ENCODE peak calls at places on chromosomes 12 and 14, in six cellular contexts. Z is heart left ventricle, U is esophagus muscularis mucosa, B is transverse colon, Y is K562, O is right lobe of liver. D is an unnamed sample.

GRCh38 chr12:130070017-130070653 is 92.1 kb upstream of the FZD10 start:
- DNase-seq in Z (peak), O (no peak), B (no peak), Y (peak), U (no peak), D (peak)

GRCh38 chr14:72961579-72962335 is 35.5 kb downstream of the DCAF4 start:
- DNase-seq in Y (no peak), B (no peak), Z (no peak), O (no peak), U (no peak), D (no peak)

GRCh38 chr14:30974628-30975027 is 50.8 kb upstream of the AP4S1 start:
- DNase-seq in Z (no peak), U (no peak), Y (no peak), O (no peak), B (no peak), D (no peak)

GRCh38 chr14:23297878-23298277 is 4.8 kb downstream of the PPP1R3E start:
- DNase-seq in B (no peak), O (no peak), Y (no peak), U (no peak), Z (no peak), D (no peak)

GRCh38 chr14:88824314-88825077 is at the start of gene TTC8:
- DNase-seq in B (peak), Y (peak), O (peak), U (peak), Z (peak), D (peak)

GRCh38 chr12:68478516-68479260 is 132.0 kb upstream of the RAP1B start:
- DNase-seq in O (no peak), Y (no peak), U (no peak), Z (no peak), B (no peak), D (no peak)

GRCh38 chr12:89351489-89352241 is 636 bp downstream of the DUSP6 start:
- DNase-seq in O (peak), Z (peak), Y (no peak), B (peak), U (no peak), D (peak)

GRCh38 chr12:75289678-75290200 is 40.4 kb downstream of the CAPS2 start:
- DNase-seq in Z (no peak), O (no peak), Y (no peak), U (no peak), B (no peak), D (no peak)

GRCh38 chr12:3480744-3481143 is 10.3 kb upstream of the PRMT8 start:
- DNase-seq in Y (no peak), Z (no peak), U (no peak), B (no peak), O (no peak), D (no peak)

GRCh38 chr12:75854681-75855309 is 176.8 kb downstream of the PHLDA1 start:
- DNase-seq in O (no peak), B (no peak), Y (no peak), Z (no peak), U (no peak), D (no peak)

GRCh38 chr12:45336331-45336730 is 120.4 kb downstream of the ANO6 start:
- DNase-seq in O (no peak), Z (no peak), Y (no peak), B (no peak), U (no peak), D (no peak)

GRCh38 chr14:90281261-90281660 is 24.9 kb downstream of the PSMC1 start:
- DNase-seq in Z (no peak), Y (no peak), B (no peak), U (no peak), O (no peak), D (no peak)

GRCh38 chr14:74223016-74223415 is 16.2 kb upstream of the VSX2 start:
- DNase-seq in U (no peak), Y (no peak), Z (no peak), B (no peak), O (no peak), D (no peak)

GRCh38 chr12:70400124-70400523 is 34.0 kb downstream of the KCNMB4 start:
- DNase-seq in Z (no peak), B (no peak), Y (no peak), O (no peak), U (no peak), D (no peak)

GRCh38 chr14:20855652-20856291 is 35.4 kb upstream of the RNASE3 start:
- DNase-seq in Z (peak), Y (peak), B (peak), U (no peak), O (no peak), D (peak)

GRCh38 chr14:31419179-31420012 is 954 bp downstream of the HEATR5A start:
- DNase-seq in B (no peak), Y (no peak), U (no peak), O (no peak), Z (no peak), D (no peak)

GRCh38 chr12:570237-570925 is 92.9 kb downstream of the NINJ2 start:
- DNase-seq in Y (peak), U (no peak), O (peak), Z (peak), B (peak), D (peak)

GRCh38 chr12:50188280-50188781 is 21.2 kb upstream of the CERS5 start:
- DNase-seq in Z (no peak), B (no peak), U (no peak), O (no peak), Y (no peak), D (no peak)

GRCh38 chr12:5318874-5319273 is 113.0 kb upstream of the NTF3 start:
- DNase-seq in O (no peak), U (no peak), Y (no peak), Z (no peak), B (peak), D (no peak)

GRCh38 chr14:64944861-64945260 is 2.3 kb upstream of the GPX2 start:
- DNase-seq in O (no peak), Z (no peak), B (no peak), U (peak), Y (no peak), D (no peak)

GRCh38 chr14:64943981-64944520 is 1.5 kb upstream of the GPX2 start:
- DNase-seq in Y (no peak), B (no peak), O (no peak), U (peak), Z (no peak), D (no peak)

GRCh38 chr14:64940336-64940910 is 2.1 kb downstream of the GPX2 start:
- DNase-seq in Y (no peak), O (no peak), Z (no peak), B (no peak), U (no peak), D (no peak)

GRCh38 chr14:64943556-64943955 is 1.0 kb upstream of the GPX2 start:
- DNase-seq in Y (no peak), B (no peak), Z (no peak), O (no peak), U (peak), D (no peak)

DNA sequence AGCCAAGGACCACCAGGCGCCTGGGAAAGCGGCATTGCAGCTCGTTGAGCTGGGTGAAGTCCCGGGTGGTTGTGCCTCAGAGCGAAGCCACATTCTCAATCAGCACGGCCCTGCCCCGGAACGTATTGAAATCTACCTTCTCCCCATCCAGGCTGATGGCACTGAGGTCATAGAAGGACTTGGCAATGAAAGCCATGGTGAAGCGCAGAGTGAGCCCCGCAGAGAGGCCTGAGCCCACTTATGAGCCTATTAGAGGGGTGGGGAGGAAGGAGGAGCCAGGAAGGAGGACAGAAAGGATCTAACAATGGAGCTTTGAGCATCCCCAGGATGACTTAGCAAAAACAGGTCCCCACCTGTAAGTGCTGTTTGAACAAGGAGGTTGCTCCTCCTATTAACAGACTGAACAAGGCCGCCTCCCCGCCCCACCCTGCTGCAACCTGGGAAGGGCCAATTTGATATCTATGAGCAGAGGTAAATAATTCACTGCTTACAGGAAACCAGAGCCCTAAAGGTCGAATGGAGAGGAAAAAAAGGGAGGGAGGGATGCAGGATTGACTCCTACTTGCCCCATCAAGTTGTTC is at the start of gene GPX2:
- DNase-seq in B (peak), Z (no peak), U (peak), O (peak), Y (no peak), D (peak)
- TF ChIP-seq POLR2A in B (peak), Z (no peak), U (no peak), O (peak), Y (no peak), D (peak)

GRCh38 chr12:124678421-124678893 is 111.0 kb upstream of the NCOR2 start:
- DNase-seq in Z (no peak), B (no peak), Y (no peak), O (no peak), U (no peak), D (no peak)
- H3K27ac ChIP-seq in Z (no peak), B (no peak), Y (no peak), O (no peak), U (peak), D (no peak)

GRCh38 chr12:122276242-122276641 is 9.9 kb upstream of the VPS33A start:
- DNase-seq in Z (no peak), B (no peak), U (no peak), Y (no peak), O (no peak), D (no peak)
- TF ChIP-seq POLR2A in Z (no peak), B (no peak), U (no peak), Y (no peak), O (no peak), D (no peak)

GRCh38 chr14:85584481-85584880 is 54.5 kb downstream of the FLRT2 start:
- DNase-seq in Y (no peak), Z (no peak), O (no peak), B (no peak), U (no peak), D (no peak)
- H3K27ac ChIP-seq in Y (no peak), Z (no peak), O (no peak), B (no peak), U (no peak), D (no peak)

GRCh38 chr12:120979862-120980696 is 1.7 kb downstream of the HNF1A start:
- DNase-seq in U (no peak), O (peak), Y (no peak), Z (no peak), B (peak), D (peak)
- TF ChIP-seq POLR2A in U (no peak), O (no peak), Y (no peak), Z (no peak), B (no peak), D (no peak)

DNA sequence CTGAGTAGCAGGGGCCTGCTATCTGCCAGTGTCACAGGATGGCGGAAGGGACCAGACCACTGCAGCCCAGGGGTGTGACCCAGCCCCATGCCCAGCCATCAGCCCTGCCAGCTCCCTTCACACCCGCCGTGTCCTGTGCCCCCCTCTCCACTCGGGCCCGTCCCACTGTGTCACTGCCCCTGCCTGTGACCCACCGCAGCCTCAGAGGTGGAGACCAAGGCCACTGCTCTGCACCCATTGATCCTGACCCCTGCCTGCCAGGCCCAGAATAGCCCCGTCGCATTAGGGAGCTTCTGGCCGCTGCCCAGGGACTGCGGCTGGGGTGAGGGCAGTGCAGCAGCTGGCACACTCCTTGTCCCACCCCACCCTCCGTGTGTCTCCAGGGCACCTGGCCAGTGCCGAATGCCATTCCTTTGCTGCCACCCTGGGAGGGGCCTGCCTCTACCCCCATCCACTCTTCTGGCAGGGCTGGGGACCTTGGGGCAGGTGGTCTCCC is 2.1 kb upstream of the CRIP2 start:
- DNase-seq in U (no peak), Y (no peak), O (no peak), B (no peak), Z (peak), D (no peak)
- H3K27ac ChIP-seq in U (peak), Y (no peak), O (no peak), B (no peak), Z (peak), D (peak)

GRCh38 chr12:133181238-133181959 is at the start of gene ZNF268:
- DNase-seq in Y (peak), B (peak), Z (peak), O (peak), U (peak), D (peak)
- TF ChIP-seq POLR2A in Y (peak), B (peak), Z (peak), O (no peak), U (no peak), D (peak)

GRCh38 chr12:132908145-132909029 is 21.0 kb upstream of the CHFR start:
- DNase-seq in Y (peak), Z (peak), O (peak), B (peak), U (peak), D (peak)
- H3K27ac ChIP-seq in Y (no peak), Z (peak), O (peak), B (peak), U (peak), D (peak)

DNA sequence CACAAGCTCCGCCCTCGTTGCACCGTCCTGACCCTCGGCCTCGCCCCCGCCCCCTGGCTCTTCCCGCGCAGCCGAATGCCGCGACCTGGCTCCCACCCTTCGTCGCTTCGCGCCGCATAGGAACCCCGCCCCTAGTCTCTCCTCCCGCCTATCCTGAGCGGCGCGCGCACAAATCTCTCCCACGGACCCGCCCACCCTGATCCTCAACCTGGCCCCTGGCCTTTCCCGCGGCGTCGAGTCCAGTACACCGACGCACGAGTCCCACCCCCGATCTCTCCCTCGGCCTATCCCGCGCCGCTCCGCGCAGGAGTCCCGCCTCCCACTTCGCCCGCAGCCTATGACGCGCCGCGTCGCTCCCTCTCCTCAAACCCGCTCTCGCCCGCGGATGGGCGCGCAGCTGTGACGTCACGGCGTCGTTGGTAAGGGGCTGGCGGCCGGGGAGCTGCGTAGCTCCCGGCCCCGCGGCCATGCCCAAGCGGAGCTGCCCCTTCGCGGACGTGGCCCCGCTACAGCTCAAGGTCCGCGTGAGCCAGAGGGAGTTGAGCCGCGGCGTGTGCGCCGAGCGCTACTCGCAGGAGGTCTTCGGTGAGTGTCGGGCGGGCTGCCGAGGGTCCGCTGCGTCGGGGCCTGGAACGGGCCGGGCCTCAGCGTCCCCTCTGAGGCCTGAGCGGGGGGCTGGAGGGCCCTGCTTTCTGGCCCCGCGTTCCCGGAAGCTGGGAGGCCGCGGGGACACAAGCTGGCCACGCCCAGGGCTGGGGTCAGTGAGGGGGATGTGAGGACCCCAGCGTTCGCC is at the start of gene SIVA1:
- DNase-seq in O (peak), B (peak), Y (peak), U (peak), Z (peak), D (peak)
- TF ChIP-seq POLR2A in O (peak), B (peak), Y (peak), U (peak), Z (peak), D (peak)

GRCh38 chr12:24996820-24997219 is 47.9 kb upstream of the BCAT1 start:
- DNase-seq in B (no peak), O (no peak), Y (no peak), U (no peak), Z (no peak), D (no peak)
- H3K27ac ChIP-seq in B (no peak), O (no peak), Y (no peak), U (no peak), Z (no peak), D (no peak)

D was measured in body of pancreas.